ENCODE peak calls at places on chromosome 16, in five cellular contexts. K, D, Y, L and S are unnamed samples.

GRCh38 chr16:17270683-17271109 is 200.1 kb downstream of the XYLT1 start:
- DNase-seq in Y (no peak), L (no peak), D (peak; percentile 15), K (no peak), S (no peak)

GRCh38 chr16:2009791-2010510 is at the start of gene ZNF598:
- DNase-seq in Y (peak; percentile 60), K (peak; percentile 94), D (peak; percentile 98), L (peak; percentile 84), S (no peak)

GRCh38 chr16:13021996-13022395 is 120.6 kb downstream of the SHISA9 start:
- DNase-seq in L (no peak), Y (no peak), D (no peak), K (no peak), S (no peak)

GRCh38 chr16:70561623-70562022 is 38.0 kb downstream of the SF3B3 start:
- DNase-seq in L (no peak), K (no peak), Y (no peak), D (no peak), S (no peak)

GRCh38 chr16:89426736-89427525 is 63.4 kb downstream of the ANKRD11 start:
- DNase-seq in K (no peak), D (no peak), Y (no peak), L (no peak), S (no peak)

GRCh38 chr16:70151391-70151790 is 22.2 kb upstream of the CLEC18C start:
- DNase-seq in Y (no peak), L (peak; percentile 3), K (no peak), D (no peak), S (no peak)

GRCh38 chr16:88421301-88421700 is 31.8 kb upstream of the ZFPM1 start:
- DNase-seq in D (no peak), L (no peak), Y (no peak), K (no peak), S (no peak)

GRCh38 chr16:70758786-70759185 is 42.2 kb downstream of the VAC14 start:
- DNase-seq in D (no peak), K (no peak), Y (no peak), L (no peak), S (no peak)

GRCh38 chr16:75938818-75939217 is 212.5 kb upstream of the CPHXL start:
- DNase-seq in L (no peak), Y (no peak), K (no peak), D (no peak), S (no peak)

GRCh38 chr16:17723735-17724134 is 253.0 kb upstream of the XYLT1 start:
- DNase-seq in L (no peak), Y (no peak), D (no peak), K (no peak), S (no peak)

GRCh38 chr16:87702325-87702811 is 63.4 kb downstream of the KLHDC4 start:
- DNase-seq in Y (no peak), D (peak; percentile 82), K (peak; percentile 54), L (peak; percentile 71), S (no peak)

GRCh38 chr16:52799149-52799548 is 252.2 kb upstream of the TOX3 start:
- DNase-seq in D (no peak), K (no peak), L (no peak), Y (no peak), S (peak; percentile 18)

GRCh38 chr16:49348408-49349176 is 25.0 kb upstream of the C16orf78 start:
- DNase-seq in K (no peak), L (no peak), Y (peak; percentile 3), D (no peak), S (no peak)

GRCh38 chr16:73315645-73316044 is 267.7 kb upstream of the ZFHX3 start:
- DNase-seq in Y (no peak), L (no peak), K (no peak), D (no peak), S (no peak)

GRCh38 chr16:19474617-19475016 is 47.3 kb downstream of the GDE1 start:
- DNase-seq in Y (no peak), D (no peak), K (no peak), L (no peak), S (no peak)

GRCh38 chr16:47944589-47944988 is 211.2 kb downstream of the ABCC12 start:
- DNase-seq in K (no peak), L (no peak), D (no peak), Y (no peak), S (no peak)

GRCh38 chr16:12231666-12232065 is 255.1 kb downstream of the SNX29 start:
- DNase-seq in L (no peak), Y (no peak), D (no peak), K (no peak), S (no peak)

GRCh38 chr16:87446479-87446878 is 46.3 kb downstream of the ZCCHC14 start:
- DNase-seq in K (no peak), D (no peak), L (no peak), Y (no peak), S (no peak)

GRCh38 chr16:59048876-59049275 is 314.8 kb upstream of the GOT2 start:
- DNase-seq in Y (no peak), K (no peak), D (no peak), L (no peak), S (no peak)

GRCh38 chr16:4327782-4328579 is 12.1 kb downstream of the GLIS2 start:
- DNase-seq in Y (no peak), D (peak; percentile 95), L (no peak), K (peak; percentile 92), S (no peak)

GRCh38 chr16:67170168-67170947 is at the start of gene NOL3:
- DNase-seq in L (peak; percentile 89), K (peak; percentile 80), Y (no peak), D (peak; percentile 93), S (no peak)

GRCh38 chr16:57764341-57765159 is 29.0 kb downstream of the KATNB1 start:
- DNase-seq in D (peak; percentile 93), L (peak; percentile 86), Y (peak; percentile 90), K (no peak), S (peak; percentile 73)

DNA sequence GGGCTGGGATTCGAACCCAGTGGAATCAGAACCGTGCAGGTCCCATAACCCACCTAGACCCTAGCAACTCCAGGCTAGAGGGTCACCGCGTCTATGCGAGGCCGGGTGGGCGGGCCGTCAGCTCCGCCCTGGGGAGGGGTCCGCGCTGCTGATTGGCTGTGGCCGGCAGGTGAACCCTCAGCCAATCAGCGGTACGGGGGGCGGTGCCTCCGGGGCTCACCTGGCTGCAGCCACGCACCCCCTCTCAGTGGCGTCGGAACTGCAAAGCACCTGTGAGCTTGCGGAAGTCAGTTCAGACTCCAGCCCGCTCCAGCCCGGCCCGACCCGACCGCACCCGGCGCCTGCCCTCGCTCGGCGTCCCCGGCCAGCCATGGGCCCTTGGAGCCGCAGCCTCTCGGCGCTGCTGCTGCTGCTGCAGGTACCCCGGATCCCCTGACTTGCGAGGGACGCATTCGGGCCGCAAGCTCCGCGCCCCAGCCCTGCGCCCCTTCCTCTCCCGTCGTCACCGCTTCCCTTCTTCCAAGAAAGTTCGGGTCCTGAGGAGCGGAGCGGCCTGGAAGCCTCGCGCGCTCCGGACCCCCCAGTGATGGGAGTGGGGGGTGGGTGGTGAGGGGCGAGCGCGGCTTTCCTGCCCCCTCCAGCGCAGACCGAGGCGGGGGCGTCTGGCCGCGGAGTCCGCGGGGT is at the start of gene CDH1:
- DNase-seq in D (peak; percentile 73), Y (peak; percentile 73), L (no peak), K (peak; percentile 44), S (peak; percentile 88)
- H3K4me3 ChIP-seq in D (peak within 1 kb of the TSS; percentile 33), Y (peak within 1 kb of the TSS; percentile 79), L (peak within 1 kb of the TSS; percentile 67), K (peak within 1 kb of the TSS; percentile 32), S (peak within 1 kb of the TSS; percentile 93)

DNA sequence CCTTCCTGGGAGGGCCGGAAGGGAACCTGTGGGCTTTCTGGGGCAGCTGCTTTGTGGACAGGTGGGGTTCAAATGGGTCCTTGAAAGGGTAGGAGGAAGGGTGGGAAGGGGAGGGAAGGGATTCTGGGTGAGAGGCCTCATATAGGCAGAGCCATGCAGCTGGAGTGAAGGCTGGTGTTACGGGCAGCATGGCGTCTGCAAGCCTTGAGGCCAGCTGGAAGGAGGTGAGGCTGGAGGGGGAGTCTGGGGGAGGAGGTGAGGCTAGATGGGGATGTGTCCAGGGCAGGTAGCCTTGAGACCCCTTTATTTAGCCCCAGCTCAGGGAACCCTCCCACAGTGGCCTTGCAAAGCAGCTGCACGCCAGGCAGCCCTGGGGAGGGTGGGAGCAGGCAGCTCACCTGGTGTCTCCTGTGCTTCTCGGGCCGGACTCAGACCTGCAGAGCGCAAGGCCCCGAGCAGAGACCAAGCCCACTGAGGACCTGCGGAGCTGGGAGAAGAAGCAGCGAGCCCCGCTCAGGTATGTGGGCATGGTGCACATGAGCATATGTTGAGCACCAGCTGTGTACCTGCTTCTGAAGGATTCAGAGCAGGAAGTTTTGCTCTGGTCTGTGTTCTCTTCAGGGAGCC is 50.6 kb downstream of the SNX20 start:
- DNase-seq in Y (no peak), K (no peak), D (no peak), L (no peak), S (no peak)
- H3K4me1 ChIP-seq in Y (no peaks in the 10 kb centered on the region), K (peaks cover 6% of the 10 kb centered on the region), D (peaks cover 2% of the 10 kb centered on the region), L (no peaks in the 10 kb centered on the region), S (no peaks in the 10 kb centered on the region)

DNA sequence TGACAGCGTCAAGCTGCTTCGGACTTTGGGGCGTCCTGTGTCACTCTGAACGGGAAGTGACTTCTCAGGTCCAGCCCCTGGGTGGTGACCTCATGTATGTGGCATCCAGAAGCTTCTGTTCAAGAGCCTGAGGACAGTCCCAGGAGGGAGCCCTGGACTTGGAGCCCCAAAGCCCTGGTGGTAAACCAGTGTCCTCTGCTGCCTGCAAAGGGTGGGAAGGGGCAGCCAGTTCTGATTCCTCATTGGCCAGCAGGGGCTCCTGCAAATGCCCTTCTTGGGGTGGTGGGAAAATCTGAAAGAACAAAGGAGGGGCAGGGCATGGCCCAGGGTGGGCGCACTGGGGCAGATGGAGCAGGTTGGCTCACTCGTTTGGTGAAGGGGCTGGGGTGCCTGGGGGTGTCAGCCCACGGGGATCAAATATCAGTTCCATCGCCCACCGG is 1.6 kb downstream of the OSGIN1 start:
- DNase-seq in L (no peak), Y (peak; percentile 54), K (no peak), D (no peak), S (no peak)
- H3K9me3 ChIP-seq in L (no peaks in the 10 kb centered on the region), Y (no peaks in the 10 kb centered on the region), K (no peaks in the 10 kb centered on the region), D (no peaks in the 10 kb centered on the region), S (no peaks in the 10 kb centered on the region)

GRCh38 chr16:35735403-35736251 is 2276.2 kb downstream of the TP53TG3F start:
- DNase-seq in L (no peak), K (no peak), Y (no peak), D (no peak), S (no peak)

GRCh38 chr16:35733278-35733965 is 2274.0 kb downstream of the TP53TG3F start:
- DNase-seq in K (no peak), Y (no peak), L (no peak), D (no peak), S (no peak)

GRCh38 chr16:35734728-35735402 is 2275.5 kb downstream of the TP53TG3F start:
- DNase-seq in L (no peak), Y (no peak), D (no peak), K (no peak), S (no peak)

GRCh38 chr16:35732046-35732810 is 2272.8 kb downstream of the TP53TG3F start:
- DNase-seq in Y (no peak), L (no peak), D (no peak), K (no peak), S (no peak)

DNA sequence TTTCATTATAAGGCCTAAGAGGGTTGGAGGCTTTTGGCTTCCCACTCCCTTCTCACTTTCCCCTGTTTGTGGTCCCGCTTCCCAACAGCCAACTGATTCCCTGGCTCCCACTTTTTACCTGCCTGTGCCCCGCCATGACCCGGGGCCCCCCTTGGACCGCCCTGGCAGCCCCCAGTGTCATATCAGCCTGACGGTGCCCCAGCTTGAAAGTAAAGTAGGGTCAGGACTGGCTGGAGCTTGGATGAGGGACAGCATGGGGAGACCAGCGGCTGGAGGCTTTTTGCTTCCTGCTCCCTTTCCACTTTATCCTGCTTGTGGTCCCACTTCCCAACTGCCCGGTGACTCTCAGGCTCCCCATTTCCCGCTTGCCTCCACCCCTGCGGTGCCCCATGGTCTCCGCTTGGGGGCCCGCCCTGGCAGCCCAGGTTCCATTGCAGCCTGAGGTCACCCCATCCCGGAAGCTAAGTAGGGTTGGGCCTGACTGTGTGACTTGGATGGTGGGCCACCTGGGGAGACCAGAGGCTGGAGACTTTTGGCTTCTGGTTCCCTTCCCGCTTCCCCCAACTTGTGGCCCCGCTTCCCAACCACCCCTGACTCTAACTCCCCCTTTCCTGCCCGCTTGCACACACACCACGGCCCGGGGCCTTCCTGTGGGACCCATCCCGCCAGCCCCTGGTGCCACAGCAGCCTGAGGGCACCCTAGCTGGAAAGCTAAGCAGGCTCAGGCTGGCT is 2274.7 kb downstream of the TP53TG3F start:
- DNase-seq in L (no peak), K (no peak), Y (no peak), D (no peak), S (no peak)
- H3K4me3 ChIP-seq in L (no peak overlapping the region), K (no peak overlapping the region), Y (no peak overlapping the region), D (no peak overlapping the region), S (no peak overlapping the region)